ENCODE peak calls at places on chromosome 5, in nine cellular contexts. Z is A549, C is HepG2, H is GM12878, X is suprapubic skin, N is sigmoid colon, O is K562, I is stomach, M is tibial nerve. L is an unnamed sample.

GRCh38 chr5:36683821-36684434 is 77.5 kb downstream of the SLC1A3 start:
- DNase-seq in X (peak), M (no peak), I (no peak), H (no peak), C (no peak), O (no peak), N (peak), Z (no peak), L (no peak)

GRCh38 chr5:53482717-53483638 is 2.5 kb downstream of the FST start:
- DNase-seq in Z (no peak), X (no peak), C (peak), N (peak), O (peak), I (peak), H (no peak), M (no peak), L (peak)

GRCh38 chr5:163534476-163535172 is 29.2 kb downstream of the MAT2B start:
- DNase-seq in H (no peak), N (no peak), Z (no peak), O (no peak), C (no peak), X (no peak), I (no peak), M (no peak), L (no peak)

GRCh38 chr5:98110270-98110669 is 663.2 kb upstream of the RGMB start:
- DNase-seq in C (no peak), O (no peak), I (no peak), M (no peak), N (no peak), Z (no peak), X (no peak), H (no peak), L (no peak)

GRCh38 chr5:136042665-136043121 is 13.9 kb downstream of the TGFBI start:
- DNase-seq in I (no peak), M (no peak), X (no peak), C (peak), Z (no peak), H (no peak), N (no peak), O (no peak), L (no peak)

GRCh38 chr5:6439588-6440550 is 8.8 kb upstream of the UBE2QL1 start:
- DNase-seq in I (no peak), O (no peak), C (no peak), H (no peak), M (no peak), Z (no peak), N (no peak), X (no peak), L (no peak)

GRCh38 chr5:32600057-32600622 is 14.8 kb downstream of the SUB1 start:
- DNase-seq in O (no peak), C (no peak), X (no peak), H (no peak), N (no peak), I (no peak), M (peak), Z (no peak), L (no peak)

GRCh38 chr5:65203746-65204145 is 278.0 kb downstream of the ADAMTS6 start:
- DNase-seq in O (no peak), M (no peak), H (no peak), C (no peak), Z (no peak), X (no peak), N (no peak), I (no peak), L (no peak)

GRCh38 chr5:59654691-59655090 is 238.8 kb downstream of the PDE4D start:
- DNase-seq in C (no peak), Z (no peak), M (no peak), X (no peak), O (no peak), H (no peak), N (no peak), I (no peak), L (no peak)

GRCh38 chr5:116133281-116133680 is 48.5 kb downstream of the COMMD10 start:
- DNase-seq in X (no peak), C (no peak), Z (no peak), H (no peak), I (no peak), M (no peak), O (no peak), N (no peak), L (no peak)

GRCh38 chr5:35198681-35199080 is 31.6 kb downstream of the PRLR start:
- DNase-seq in H (no peak), O (no peak), M (no peak), I (no peak), X (no peak), C (no peak), N (no peak), Z (no peak), L (no peak)

GRCh38 chr5:97375959-97376358 is 192.9 kb upstream of the RIOK2 start:
- DNase-seq in C (no peak), N (no peak), M (no peak), X (no peak), Z (no peak), I (no peak), H (no peak), O (no peak), L (no peak)

GRCh38 chr5:155004138-155004744 is 9.3 kb upstream of the KIF4B start:
- DNase-seq in Z (no peak), M (no peak), H (no peak), C (peak), X (no peak), I (peak), O (peak), N (no peak), L (no peak)

GRCh38 chr5:113017891-113018635 is 41.5 kb downstream of the DCP2 start:
- DNase-seq in N (no peak), X (no peak), O (no peak), M (no peak), H (no peak), I (no peak), Z (no peak), C (no peak), L (no peak)

GRCh38 chr5:180173875-180174586 is 35.0 kb downstream of the RASGEF1C start:
- DNase-seq in O (no peak), C (no peak), N (no peak), I (no peak), Z (no peak), M (no peak), X (peak), H (no peak), L (no peak)

GRCh38 chr5:75847561-75848021 is 130.4 kb upstream of the POC5 start:
- DNase-seq in Z (no peak), C (no peak), H (peak), N (no peak), M (no peak), X (no peak), I (no peak), O (no peak), L (no peak)

GRCh38 chr5:134100283-134101011 is 14.0 kb upstream of the TCF7 start:
- DNase-seq in O (no peak), I (peak), X (no peak), C (no peak), N (no peak), M (no peak), H (peak), Z (no peak), L (no peak)

GRCh38 chr5:92678576-92679105 is 902.4 kb downstream of the NR2F1-AS1 start:
- DNase-seq in N (no peak), M (no peak), Z (no peak), O (no peak), C (peak), H (no peak), X (no peak), I (no peak), L (no peak)

GRCh38 chr5:52989781-52990530 is 804 bp downstream of the ITGA2 start:
- DNase-seq in X (peak), Z (peak), N (peak), M (peak), I (peak), H (no peak), O (no peak), C (no peak), L (peak)

GRCh38 chr5:174698156-174698555 is 26.2 kb upstream of the MSX2 start:
- DNase-seq in X (no peak), C (no peak), M (no peak), I (no peak), H (no peak), N (no peak), Z (no peak), O (peak), L (no peak)

GRCh38 chr5:54915466-54916027 is 69.8 kb downstream of the ESM1 start:
- DNase-seq in X (no peak), I (peak), M (no peak), H (no peak), O (no peak), N (no peak), C (no peak), Z (no peak), L (no peak)

GRCh38 chr5:53820119-53820801 is 259.8 kb downstream of the NDUFS4 start:
- DNase-seq in C (no peak), N (no peak), I (no peak), Z (no peak), O (no peak), M (no peak), X (no peak), H (peak), L (no peak)

GRCh38 chr5:56819027-56819881 is 3.9 kb downstream of the MAP3K1 start:
- DNase-seq in O (no peak), N (no peak), H (no peak), X (no peak), Z (no peak), C (no peak), I (no peak), M (no peak), L (no peak)

GRCh38 chr5:132749506-132749905 is 2.3 kb downstream of the CCNI2 start:
- DNase-seq in M (no peak), X (no peak), N (no peak), O (no peak), Z (no peak), I (no peak), C (no peak), H (no peak), L (no peak)

GRCh38 chr5:153504726-153505125 is 14.3 kb downstream of the GRIA1 start:
- DNase-seq in I (no peak), N (no peak), M (no peak), C (no peak), X (no peak), H (no peak), O (no peak), Z (no peak), L (no peak)

DNA sequence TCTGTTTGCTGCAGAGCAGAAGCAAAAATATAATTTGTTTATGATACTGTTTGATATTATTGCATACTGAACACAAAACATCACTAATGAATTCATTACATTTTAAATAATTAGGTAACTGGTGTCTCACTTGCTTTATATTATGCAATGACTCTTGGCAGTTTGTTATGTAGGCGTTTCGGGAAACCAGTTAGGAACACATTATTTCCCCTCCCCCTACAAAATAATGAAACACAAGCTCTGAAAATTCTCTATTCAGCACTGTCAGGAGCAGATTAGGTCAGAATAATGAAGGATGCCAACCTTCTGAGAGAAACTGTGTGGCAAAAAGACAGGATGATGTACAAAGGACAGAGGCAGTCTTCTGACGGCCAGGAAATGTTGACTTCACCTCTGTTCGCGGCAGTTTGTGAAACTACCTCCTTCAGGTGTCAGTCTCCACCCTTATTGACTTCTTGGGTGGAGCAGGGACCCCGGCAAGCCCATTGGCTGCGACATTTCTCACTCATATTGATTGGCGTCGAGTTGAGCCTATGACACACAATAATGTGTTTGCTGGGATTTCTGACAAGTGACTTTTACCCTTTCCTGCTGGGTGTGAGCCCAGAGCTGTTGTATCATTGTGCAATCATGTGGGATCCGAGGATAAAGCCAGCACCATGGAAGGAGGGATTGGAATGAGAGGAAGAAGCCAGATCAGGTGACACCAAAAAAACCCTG is 34.0 kb downstream of the SH3PXD2B start:
- DNase-seq in N (peak), Z (peak), O (peak), H (no peak), C (peak), X (no peak), I (peak), M (peak), L (peak)
- TF ChIP-seq EP300 in N (no peak), Z (no peak), O (no peak), H (no peak), C (no peak), X (no peak), I (no peak), M (peak), L (peak)

GRCh38 chr5:178213748-178214151 is 9.4 kb downstream of the HNRNPAB start:
- DNase-seq in H (no peak), N (no peak), X (no peak), Z (no peak), I (peak), M (no peak), C (no peak), O (no peak), L (no peak)

GRCh38 chr5:178216088-178216534 is 11.8 kb downstream of the HNRNPAB start:
- DNase-seq in M (no peak), X (no peak), H (no peak), C (no peak), Z (no peak), O (no peak), N (no peak), I (no peak), L (no peak)

GRCh38 chr5:178213003-178213449 is 8.7 kb downstream of the HNRNPAB start:
- DNase-seq in I (no peak), H (no peak), M (no peak), C (no peak), O (no peak), N (no peak), Z (no peak), X (no peak), L (no peak)

GRCh38 chr5:178215263-178216002 is 11.1 kb downstream of the HNRNPAB start:
- DNase-seq in O (no peak), Z (no peak), I (no peak), N (no peak), C (no peak), H (no peak), X (no peak), M (no peak), L (no peak)

DNA sequence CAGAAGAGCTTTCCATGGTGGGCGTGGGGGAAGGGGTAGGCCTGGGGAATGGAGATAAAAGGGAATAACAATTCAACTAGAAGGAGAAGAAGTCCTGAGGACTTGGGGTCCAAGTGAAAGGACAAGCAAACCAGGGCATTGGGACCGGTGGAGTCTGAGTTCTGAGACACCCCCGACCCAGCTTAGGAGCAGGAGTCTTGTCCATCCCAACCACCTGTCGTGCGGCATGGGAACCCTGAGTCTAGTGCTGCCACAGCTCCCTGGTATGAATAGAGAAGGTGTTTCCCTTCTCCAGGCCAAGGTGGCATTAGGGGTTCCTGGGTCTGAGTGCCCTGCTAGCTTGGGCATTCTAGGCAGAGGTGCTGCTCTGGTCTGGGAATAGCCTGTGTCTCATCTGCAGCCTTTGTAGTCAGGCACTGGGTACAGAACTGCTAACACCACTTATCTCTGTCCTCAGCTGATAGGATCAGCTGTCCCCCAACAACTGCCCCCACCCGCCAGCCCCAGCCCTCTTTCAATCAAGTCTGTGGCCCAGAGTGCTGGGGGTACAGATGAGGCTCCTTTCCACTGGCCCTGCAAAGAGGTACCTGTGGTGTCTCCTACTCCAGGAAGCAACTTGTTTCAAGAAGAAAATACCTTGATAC is 9.9 kb downstream of the HNRNPAB start:
- DNase-seq in C (no peak), H (no peak), X (no peak), Z (no peak), I (no peak), N (no peak), O (no peak), M (no peak), L (no peak)
- TF ChIP-seq POLR2A in C (peak), H (peak), X (no peak), Z (no peak), I (no peak), N (no peak), O (peak), M (no peak), L (no peak)

GRCh38 chr5:111235635-111236034 is 11.5 kb downstream of the CAMK4 start:
- DNase-seq in I (no peak), O (no peak), X (no peak), M (no peak), N (no peak), H (no peak), Z (no peak), C (no peak), L (no peak)

GRCh38 chr5:111236995-111237394 is 12.8 kb downstream of the CAMK4 start:
- DNase-seq in H (no peak), Z (no peak), O (no peak), I (no peak), C (no peak), X (no peak), M (no peak), N (no peak), L (no peak)

GRCh38 chr5:111233050-111233370 is 8.8 kb downstream of the CAMK4 start:
- DNase-seq in N (no peak), M (no peak), O (no peak), X (no peak), H (no peak), Z (no peak), I (no peak), C (no peak), L (no peak)

GRCh38 chr5:111232311-111233049 is 8.3 kb downstream of the CAMK4 start:
- DNase-seq in M (no peak), X (no peak), I (no peak), C (no peak), Z (no peak), O (no peak), N (no peak), H (no peak), L (no peak)

DNA sequence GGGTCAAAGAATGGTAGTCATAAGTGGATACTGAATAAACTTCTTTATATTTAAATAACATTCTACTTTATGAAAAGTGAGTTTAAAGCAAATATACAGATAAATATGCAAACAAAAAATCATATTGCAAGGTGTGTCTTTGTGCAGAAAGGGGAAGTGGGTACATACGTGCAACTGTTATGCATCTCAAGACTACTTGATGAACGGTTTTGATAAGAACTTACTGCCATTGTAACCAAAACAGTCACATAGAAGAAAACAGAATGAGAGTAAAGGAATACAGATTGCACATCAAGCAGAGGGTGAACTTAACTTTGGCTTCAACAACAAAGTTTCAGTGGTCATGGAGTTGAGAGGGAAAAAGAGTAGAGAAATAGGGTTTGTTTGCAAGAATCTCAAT is 9.9 kb downstream of the CAMK4 start:
- DNase-seq in M (no peak), N (no peak), Z (no peak), O (no peak), C (no peak), I (no peak), X (no peak), H (no peak), L (no peak)
- H3K4me3 ChIP-seq in M (no peak), N (no peak), Z (no peak), O (no peak), C (no peak), I (no peak), X (no peak), H (no peak), L (no peak)

DNA sequence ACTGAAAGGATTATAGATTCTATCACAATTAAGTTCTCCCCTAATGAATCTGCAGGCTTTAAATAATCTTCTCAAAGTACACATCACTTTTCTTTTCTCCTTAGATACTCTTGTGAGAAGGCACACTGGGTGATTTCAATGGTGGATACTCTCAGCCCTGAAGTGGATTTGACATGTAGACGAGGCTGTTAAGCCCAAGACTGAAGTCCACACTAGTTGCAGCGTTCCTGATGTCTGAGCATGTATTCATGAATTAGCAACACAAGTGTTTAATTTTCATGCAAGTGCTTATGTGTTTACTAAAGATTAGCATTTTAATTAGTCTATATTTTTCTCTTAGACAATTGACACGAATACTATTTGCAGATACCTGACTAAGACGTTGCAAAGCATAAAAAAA is 218.9 kb downstream of the TMEM161B start:
- DNase-seq in O (no peak), I (no peak), Z (no peak), H (no peak), C (no peak), N (no peak), X (no peak), M (no peak), L (no peak)
- TF ChIP-seq EP300 in O (no peak), I (no peak), Z (no peak), H (no peak), C (no peak), N (no peak), X (no peak), M (no peak), L (no peak)

GRCh38 chr5:14143843-14144585 is 872 bp downstream of the TRIO start:
- DNase-seq in M (no peak), Z (no peak), X (peak), C (no peak), H (no peak), N (peak), O (peak), I (peak), L (peak)

GRCh38 chr5:14142202-14142855 is 813 bp upstream of the TRIO start:
- DNase-seq in Z (no peak), N (no peak), I (no peak), X (no peak), M (no peak), H (no peak), O (no peak), C (no peak), L (no peak)

GRCh38 chr5:14141764-14142163 is 1.4 kb upstream of the TRIO start:
- DNase-seq in O (no peak), I (no peak), X (no peak), M (no peak), H (no peak), N (no peak), Z (no peak), C (no peak), L (no peak)

GRCh38 chr5:14143509-14143842 is 334 bp downstream of the TRIO start:
- DNase-seq in Z (no peak), C (no peak), M (no peak), N (no peak), H (no peak), X (no peak), I (no peak), O (peak), L (no peak)

DNA sequence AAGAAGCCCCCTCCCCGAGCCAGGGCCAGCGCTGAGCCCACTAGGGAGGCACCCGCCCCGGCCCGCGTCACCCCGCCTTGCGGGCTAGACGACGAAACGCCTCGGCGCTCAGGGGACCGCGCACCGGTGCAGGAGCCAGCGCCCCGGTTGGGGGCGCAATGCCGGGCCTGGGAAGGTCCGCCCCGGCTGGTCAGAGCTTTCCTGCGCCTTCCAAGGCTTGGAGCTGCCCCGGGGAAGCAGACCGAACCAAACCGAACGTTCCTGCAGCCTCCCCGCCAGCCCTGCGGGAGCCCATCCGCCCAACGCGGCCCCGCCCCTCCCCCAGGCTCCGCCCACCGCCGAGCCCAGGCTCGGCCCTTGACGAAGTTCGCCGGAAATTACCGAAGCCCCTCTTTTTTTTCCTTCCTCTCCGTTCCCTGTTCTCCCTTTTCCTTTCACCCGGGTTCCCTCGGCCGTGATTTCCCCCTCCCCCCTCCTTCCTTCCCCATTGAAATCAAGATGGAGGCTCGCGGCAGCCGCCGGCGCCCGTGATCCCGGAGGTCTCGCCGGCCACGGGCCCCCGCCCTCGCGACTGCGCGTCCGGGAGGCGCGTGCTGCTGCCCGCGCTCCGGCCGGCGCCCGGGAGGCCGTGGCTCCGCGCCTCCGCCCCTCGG is at the start of gene TRIO:
- DNase-seq in H (no peak), I (peak), Z (peak), O (peak), M (peak), X (peak), C (peak), N (peak), L (peak)
- TF ChIP-seq POLR2A in H (peak), I (no peak), Z (peak), O (no peak), M (peak), X (peak), C (no peak), N (peak), L (peak)